ENCODE peak calls at places on chromosomes 13 and 19, in six cellular contexts. C is endothelial cell of umbilical vein, E is prostate gland, U is HCT116, K is suprapubic skin, B is vagina. O is an unnamed sample.

GRCh38 chr19:33379151-33379829 is 5.8 kb downstream of the CEBPG start:
- DNase-seq in C (no peak), E (no peak), U (no peak), K (no peak), B (no peak), O (no peak)

GRCh38 chr19:17455711-17456123 is 5.0 kb downstream of the NXNL1 start:
- DNase-seq in C (no peak), E (no peak), U (no peak), K (no peak), B (no peak), O (no peak)

GRCh38 chr13:48533207-48533499 is 273 bp upstream of the RCBTB2 start:
- DNase-seq in C (no peak), E (no peak), U (no peak), K (no peak), B (no peak), O (no peak)

GRCh38 chr19:22257916-22258315 is 28.3 kb upstream of the ZNF729 start:
- DNase-seq in C (no peak), E (no peak), U (no peak), K (no peak), B (no peak), O (no peak)

GRCh38 chr13:94641432-94641941 is 39.8 kb downstream of the GPR180 start:
- DNase-seq in C (peak), E (no peak), U (no peak), K (no peak), B (no peak), O (no peak)

GRCh38 chr13:82654851-82655517 is 1227.3 kb downstream of the SLITRK1 start:
- DNase-seq in C (no peak), E (no peak), U (no peak), K (peak), B (no peak), O (no peak)

GRCh38 chr13:45737571-45738002 is 35.5 kb downstream of the CBY2 start:
- DNase-seq in C (no peak), E (no peak), U (peak), K (no peak), B (no peak), O (no peak)

GRCh38 chr13:106599875-106600797 is 32.2 kb upstream of the ARGLU1 start:
- DNase-seq in C (peak), E (no peak), U (no peak), K (no peak), B (no peak), O (no peak)

GRCh38 chr13:99614465-99614885 is 113.2 kb downstream of the TM9SF2 start:
- DNase-seq in C (peak), E (peak), U (no peak), K (no peak), B (no peak), O (no peak)

GRCh38 chr19:54792814-54793213 is 10.6 kb upstream of the KIR2DL4 start:
- DNase-seq in C (no peak), E (no peak), U (no peak), K (no peak), B (no peak), O (no peak)

GRCh38 chr13:79485014-79485441 is 4.1 kb downstream of the NDFIP2 start:
- DNase-seq in C (no peak), E (peak), U (no peak), K (no peak), B (no peak), O (no peak)

GRCh38 chr19:15466851-15467733 is 2.7 kb upstream of the RASAL3 start:
- DNase-seq in C (peak), E (no peak), U (no peak), K (no peak), B (no peak), O (peak)

DNA sequence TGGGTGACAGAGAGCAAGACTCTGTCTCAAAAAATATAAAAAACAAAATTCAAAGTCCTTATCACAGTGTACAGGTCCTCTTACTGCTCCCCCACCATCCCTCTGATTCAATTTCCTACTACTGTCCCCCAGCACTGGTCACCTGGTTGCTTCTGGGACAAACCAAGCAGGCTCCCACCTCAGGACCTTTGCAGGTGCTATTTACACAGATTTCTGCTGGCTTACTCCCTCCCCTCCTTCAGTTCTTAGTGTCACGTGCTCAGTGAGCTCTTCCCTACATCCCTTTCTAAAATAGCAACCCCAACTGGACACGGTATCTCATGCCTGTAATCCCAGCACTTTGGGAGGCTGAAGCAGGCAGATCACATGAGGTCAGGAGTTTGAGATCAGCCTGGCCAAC is 6.0 kb downstream of the IRF2BP1 start:
- DNase-seq in C (no peak), E (no peak), U (no peak), K (no peak), B (no peak), O (no peak)
- TF ChIP-seq POLR2AphosphoS5 in C (no peak), E (no peak), U (no peak), K (no peak), B (no peak), O (no peak)

GRCh38 chr19:41386442-41386841 is 10.1 kb downstream of the TMEM91 start:
- DNase-seq in C (no peak), E (peak), U (no peak), K (no peak), B (no peak), O (no peak)
- TF ChIP-seq POLR2AphosphoS5 in C (no peak), E (no peak), U (no peak), K (no peak), B (no peak), O (no peak)

GRCh38 chr19:11538232-11539036 is at the start of gene CNN1:
- DNase-seq in C (peak), E (no peak), U (no peak), K (no peak), B (no peak), O (no peak)

GRCh38 chr19:11540642-11541041 is 2.0 kb downstream of the CNN1 start:
- DNase-seq in C (no peak), E (no peak), U (no peak), K (no peak), B (no peak), O (no peak)

GRCh38 chr19:11541238-11541637 is 2.6 kb downstream of the CNN1 start:
- DNase-seq in C (no peak), E (no peak), U (no peak), K (no peak), B (no peak), O (no peak)

GRCh38 chr19:11535792-11536595 is 2.7 kb upstream of the CNN1 start:
- DNase-seq in C (peak), E (peak), U (peak), K (peak), B (no peak), O (peak)

GRCh38 chr19:11539495-11540365 is 1.1 kb downstream of the CNN1 start:
- DNase-seq in C (no peak), E (no peak), U (no peak), K (no peak), B (no peak), O (no peak)
- TF ChIP-seq POLR2AphosphoS5 in C (no peak), E (peak), U (no peak), K (no peak), B (peak), O (no peak)

GRCh38 chr19:2266183-2266993 is 10.2 kb upstream of the JSRP1 start:
- DNase-seq in C (peak), E (peak), U (no peak), K (no peak), B (no peak), O (no peak)
- TF ChIP-seq POLR2AphosphoS5 in C (peak), E (peak), U (no peak), K (no peak), B (no peak), O (peak)

GRCh38 chr19:52936151-52936957 is 13.1 kb upstream of the ZNF888 start:
- DNase-seq in C (peak), E (peak), U (no peak), K (no peak), B (no peak), O (no peak)
- TF ChIP-seq POLR2AphosphoS5 in C (no peak), E (peak), U (no peak), K (no peak), B (no peak), O (no peak)

DNA sequence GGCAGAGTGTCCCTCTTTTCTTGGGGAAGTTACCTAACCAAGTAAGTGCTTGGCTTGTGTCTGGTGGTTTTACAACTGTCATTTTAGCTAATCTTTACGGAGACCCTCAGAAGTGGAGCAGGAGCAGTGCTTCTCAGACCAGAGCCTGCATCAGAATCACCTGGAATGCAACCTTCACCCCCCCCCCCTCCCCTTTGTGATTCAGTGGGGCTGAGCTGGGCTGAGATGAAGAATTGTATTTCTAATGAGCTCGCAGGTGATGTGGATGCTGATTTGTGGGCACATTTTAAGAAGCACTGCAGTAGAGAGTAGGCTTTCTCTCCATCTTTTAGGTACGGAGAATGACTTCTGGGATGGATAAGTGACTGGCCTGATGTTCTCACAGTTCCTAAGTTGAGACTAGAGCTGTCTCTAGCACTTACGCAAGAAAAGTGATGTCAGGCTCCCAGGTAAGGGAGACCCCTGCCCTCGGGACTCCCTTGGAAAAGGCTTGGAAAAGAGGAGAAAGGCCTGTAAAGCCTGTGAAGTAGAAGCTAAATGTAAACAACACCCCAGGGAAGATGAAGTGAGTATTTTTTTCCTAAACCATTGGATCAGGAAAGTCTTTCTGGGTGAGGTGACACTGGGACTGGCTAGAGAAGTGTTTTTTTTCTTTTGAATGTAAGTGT is 23.3 kb upstream of the RNF113B start:
- DNase-seq in C (no peak), E (no peak), U (no peak), K (no peak), B (no peak), O (no peak)
- TF ChIP-seq POLR2AphosphoS5 in C (no peak), E (no peak), U (no peak), K (no peak), B (no peak), O (no peak)

GRCh38 chr19:918481-919156 is 1.5 kb downstream of the KISS1R start:
- DNase-seq in C (no peak), E (no peak), U (no peak), K (no peak), B (no peak), O (no peak)

GRCh38 chr19:918152-918437 is 962 bp downstream of the KISS1R start:
- DNase-seq in C (no peak), E (no peak), U (no peak), K (no peak), B (no peak), O (no peak)

GRCh38 chr19:920051-920857 is 3.1 kb downstream of the KISS1R start:
- DNase-seq in C (no peak), E (no peak), U (no peak), K (no peak), B (no peak), O (peak)

GRCh38 chr19:917323-918151 is at the start of gene KISS1R:
- DNase-seq in C (no peak), E (no peak), U (no peak), K (no peak), B (no peak), O (peak)

DNA sequence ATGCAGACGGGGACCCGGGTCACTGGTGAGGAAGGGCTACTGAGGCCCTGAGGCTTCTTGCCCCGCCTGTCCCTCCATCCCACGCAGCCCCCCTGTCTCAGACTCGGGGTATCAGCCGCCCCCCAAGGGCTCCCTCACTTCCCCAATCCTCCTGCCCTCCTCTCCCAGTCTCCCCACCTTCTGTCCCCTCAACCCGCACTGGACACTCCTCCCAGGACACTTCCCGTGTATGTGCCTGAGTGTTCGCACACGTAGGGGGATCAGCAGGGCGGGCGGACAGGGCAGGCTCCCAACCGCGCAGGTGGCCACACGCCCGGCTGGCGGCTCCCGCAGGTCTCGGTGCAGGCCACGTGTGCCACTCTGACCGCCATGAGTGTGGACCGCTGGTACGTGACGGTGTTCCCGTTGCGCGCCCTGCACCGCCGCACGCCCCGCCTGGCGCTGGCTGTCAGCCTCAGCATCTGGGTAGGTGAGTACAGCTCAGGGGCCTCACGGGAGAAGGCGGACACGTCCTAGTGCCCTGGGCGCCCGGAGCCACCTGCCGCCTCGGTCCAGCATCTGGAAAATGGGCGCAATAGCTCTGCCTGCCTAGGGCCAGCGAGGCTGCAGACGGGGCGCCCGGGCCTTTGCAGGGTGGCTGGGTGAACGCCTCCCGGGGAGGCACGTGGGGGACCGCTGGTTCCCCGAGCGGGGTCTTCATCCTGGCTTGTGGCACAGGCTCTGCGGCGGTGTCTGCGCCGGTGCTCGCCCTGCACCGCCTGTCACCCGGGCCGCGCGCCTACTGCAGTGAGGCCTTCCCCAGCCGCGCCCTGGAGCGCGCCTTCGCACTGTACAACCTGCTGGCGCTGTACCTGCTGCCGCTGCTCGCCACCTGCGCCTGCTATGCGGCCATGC is 2.3 kb downstream of the KISS1R start:
- DNase-seq in C (no peak), E (no peak), U (no peak), K (no peak), B (no peak), O (no peak)
- TF ChIP-seq POLR2AphosphoS5 in C (no peak), E (no peak), U (no peak), K (no peak), B (no peak), O (no peak)

GRCh38 chr19:3580156-3580955 is 4.9 kb upstream of the GIPC3 start:
- DNase-seq in C (peak), E (no peak), U (no peak), K (no peak), B (no peak), O (no peak)
- TF ChIP-seq POLR2AphosphoS5 in C (peak), E (peak), U (no peak), K (no peak), B (no peak), O (no peak)

O was measured in GM12892.